ENCODE peak calls at places on chromosomes 4 and X, in ten cellular contexts. One of them, this sample, is unnamed.

GRCh38 chr4:147546341-147546740 is 65.4 kb downstream of the EDNRA start:
- DNase-seq in GM10248: no peak
- DNase-seq in uterus: no peak
- DNase-seq in HL-60: no peak
- DNase-seq in smooth muscle cell of the brain vasculature: peak; percentile 58
- DNase-seq in effector memory CD8-positive, alpha-beta T cell: no peak
- DNase-seq in NAMALWA: no peak
- DNase-seq in left colon: no peak
- DNase-seq in kidney epithelial cell: peak; percentile 14
- DNase-seq in Daoy: peak; percentile 35
- DNase-seq in this sample: peak; percentile 51

GRCh38 chr4:99468891-99469290 is 33.7 kb upstream of the ADH7 start:
- DNase-seq in GM10248: no peak
- DNase-seq in uterus: no peak
- DNase-seq in HL-60: no peak
- DNase-seq in smooth muscle cell of the brain vasculature: no peak
- DNase-seq in effector memory CD8-positive, alpha-beta T cell: no peak
- DNase-seq in NAMALWA: no peak
- DNase-seq in left colon: no peak
- DNase-seq in kidney epithelial cell: no peak
- DNase-seq in Daoy: no peak
- DNase-seq in this sample: no peak

GRCh38 chr4:10078481-10079233 is 37.9 kb downstream of the WDR1 start:
- DNase-seq in GM10248: peak; percentile 12
- DNase-seq in uterus: no peak
- DNase-seq in HL-60: no peak
- DNase-seq in smooth muscle cell of the brain vasculature: no peak
- DNase-seq in effector memory CD8-positive, alpha-beta T cell: no peak
- DNase-seq in NAMALWA: no peak
- DNase-seq in left colon: no peak
- DNase-seq in kidney epithelial cell: no peak
- DNase-seq in Daoy: no peak
- DNase-seq in this sample: no peak

GRCh38 chr4:47519239-47519883 is 34.3 kb downstream of the ATP10D start:
- DNase-seq in GM10248: peak; percentile 63
- DNase-seq in uterus: no peak
- DNase-seq in HL-60: peak; percentile 4
- DNase-seq in smooth muscle cell of the brain vasculature: no peak
- DNase-seq in effector memory CD8-positive, alpha-beta T cell: no peak
- DNase-seq in NAMALWA: peak; percentile 28
- DNase-seq in left colon: no peak
- DNase-seq in kidney epithelial cell: no peak
- DNase-seq in Daoy: no peak
- DNase-seq in this sample: no peak

GRCh38 chrX:149871940-149872339 is 9.0 kb upstream of the MAGEA8 start:
- DNase-seq in GM10248: peak; percentile 56
- DNase-seq in uterus: no peak
- DNase-seq in HL-60: no peak
- DNase-seq in smooth muscle cell of the brain vasculature: no peak
- DNase-seq in effector memory CD8-positive, alpha-beta T cell: peak; percentile 58
- DNase-seq in NAMALWA: peak; percentile 48
- DNase-seq in left colon: no peak
- DNase-seq in kidney epithelial cell: no peak
- DNase-seq in Daoy: peak; percentile 61
- DNase-seq in this sample: no peak

GRCh38 chrX:25721564-25721963 is 416.6 kb upstream of the MAGEB18 start:
- DNase-seq in GM10248: peak; percentile 1
- DNase-seq in uterus: no peak
- DNase-seq in HL-60: no peak
- DNase-seq in smooth muscle cell of the brain vasculature: no peak
- DNase-seq in effector memory CD8-positive, alpha-beta T cell: no peak
- DNase-seq in NAMALWA: peak; percentile 31
- DNase-seq in left colon: no peak
- DNase-seq in kidney epithelial cell: no peak
- DNase-seq in Daoy: no peak
- DNase-seq in this sample: no peak

GRCh38 chr4:120207021-120207420 is 140.4 kb upstream of the MAD2L1 start:
- DNase-seq in GM10248: no peak
- DNase-seq in uterus: no peak
- DNase-seq in HL-60: no peak
- DNase-seq in smooth muscle cell of the brain vasculature: no peak
- DNase-seq in effector memory CD8-positive, alpha-beta T cell: no peak
- DNase-seq in NAMALWA: no peak
- DNase-seq in left colon: no peak
- DNase-seq in kidney epithelial cell: no peak
- DNase-seq in Daoy: no peak
- DNase-seq in this sample: no peak

GRCh38 chrX:49209434-49210251 is 9.7 kb upstream of the SYP start:
- DNase-seq in GM10248: no peak
- DNase-seq in uterus: no peak
- DNase-seq in HL-60: peak; percentile 27
- DNase-seq in smooth muscle cell of the brain vasculature: no peak
- DNase-seq in effector memory CD8-positive, alpha-beta T cell: no peak
- DNase-seq in NAMALWA: no peak
- DNase-seq in left colon: no peak
- DNase-seq in kidney epithelial cell: no peak
- DNase-seq in Daoy: peak; percentile 41
- DNase-seq in this sample: no peak

GRCh38 chrX:67353651-67354370 is 190.0 kb upstream of the AR start:
- DNase-seq in GM10248: no peak
- DNase-seq in uterus: no peak
- DNase-seq in HL-60: no peak
- DNase-seq in smooth muscle cell of the brain vasculature: no peak
- DNase-seq in effector memory CD8-positive, alpha-beta T cell: no peak
- DNase-seq in NAMALWA: no peak
- DNase-seq in left colon: no peak
- DNase-seq in kidney epithelial cell: no peak
- DNase-seq in Daoy: no peak
- DNase-seq in this sample: no peak

GRCh38 chrX:11137543-11138139 is 26.5 kb downstream of the HCCS start:
- DNase-seq in GM10248: peak; percentile 20
- DNase-seq in uterus: no peak
- DNase-seq in HL-60: peak; percentile 20
- DNase-seq in smooth muscle cell of the brain vasculature: peak; percentile 15
- DNase-seq in effector memory CD8-positive, alpha-beta T cell: peak; percentile 1
- DNase-seq in NAMALWA: peak; percentile 57
- DNase-seq in left colon: no peak
- DNase-seq in kidney epithelial cell: no peak
- DNase-seq in Daoy: peak; percentile 3
- DNase-seq in this sample: no peak

GRCh38 chrX:149630681-149631292 is 805 bp downstream of the TMEM185A start:
- DNase-seq in GM10248: no peak
- DNase-seq in uterus: no peak
- DNase-seq in HL-60: no peak
- DNase-seq in smooth muscle cell of the brain vasculature: no peak
- DNase-seq in effector memory CD8-positive, alpha-beta T cell: no peak
- DNase-seq in NAMALWA: no peak
- DNase-seq in left colon: no peak
- DNase-seq in kidney epithelial cell: no peak
- DNase-seq in Daoy: peak; percentile 18
- DNase-seq in this sample: peak; percentile 0

GRCh38 chr4:155705664-155706063 is 39.0 kb downstream of the GUCY1A1 start:
- DNase-seq in GM10248: no peak
- DNase-seq in uterus: no peak
- DNase-seq in HL-60: no peak
- DNase-seq in smooth muscle cell of the brain vasculature: no peak
- DNase-seq in effector memory CD8-positive, alpha-beta T cell: no peak
- DNase-seq in NAMALWA: no peak
- DNase-seq in left colon: no peak
- DNase-seq in kidney epithelial cell: peak; percentile 65
- DNase-seq in Daoy: peak; percentile 4
- DNase-seq in this sample: peak; percentile 25

GRCh38 chr4:175435437-175435836 is 376.6 kb downstream of the GPM6A start:
- DNase-seq in GM10248: no peak
- DNase-seq in uterus: no peak
- DNase-seq in HL-60: peak; percentile 1
- DNase-seq in smooth muscle cell of the brain vasculature: no peak
- DNase-seq in effector memory CD8-positive, alpha-beta T cell: no peak
- DNase-seq in NAMALWA: peak; percentile 88
- DNase-seq in left colon: no peak
- DNase-seq in kidney epithelial cell: no peak
- DNase-seq in Daoy: no peak
- DNase-seq in this sample: peak; percentile 92

GRCh38 chr4:146338512-146338911 is 124.2 kb downstream of the REELD1 start:
- DNase-seq in GM10248: no peak
- DNase-seq in uterus: no peak
- DNase-seq in HL-60: no peak
- DNase-seq in smooth muscle cell of the brain vasculature: no peak
- DNase-seq in effector memory CD8-positive, alpha-beta T cell: no peak
- DNase-seq in NAMALWA: no peak
- DNase-seq in left colon: no peak
- DNase-seq in kidney epithelial cell: no peak
- DNase-seq in Daoy: no peak
- DNase-seq in this sample: no peak

GRCh38 chr4:158327525-158327924 is 117.2 kb downstream of the TMEM144 start:
- DNase-seq in GM10248: no peak
- DNase-seq in uterus: no peak
- DNase-seq in HL-60: no peak
- DNase-seq in smooth muscle cell of the brain vasculature: no peak
- DNase-seq in effector memory CD8-positive, alpha-beta T cell: no peak
- DNase-seq in NAMALWA: no peak
- DNase-seq in left colon: no peak
- DNase-seq in kidney epithelial cell: no peak
- DNase-seq in Daoy: peak; percentile 12
- DNase-seq in this sample: no peak

GRCh38 chr4:54234497-54235205 is 5.6 kb downstream of the PDGFRA start:
- DNase-seq in GM10248: no peak
- DNase-seq in uterus: no peak
- DNase-seq in HL-60: no peak
- DNase-seq in smooth muscle cell of the brain vasculature: no peak
- DNase-seq in effector memory CD8-positive, alpha-beta T cell: no peak
- DNase-seq in NAMALWA: no peak
- DNase-seq in left colon: no peak
- DNase-seq in kidney epithelial cell: no peak
- DNase-seq in Daoy: no peak
- DNase-seq in this sample: no peak

This sample was measured in MG63.